ENCODE peak calls at places on chromosomes 13 and 19, in ten cellular contexts. One of them, this sample, is unnamed. For H3K27me3, the result is how much of the 10 kb centered on the place peaks cover.

GRCh38 chr19:55320844-55321419 is 4.2 kb downstream of the TMEM150B start:
- DNase-seq in bronchial epithelial cell: no peak
- DNase-seq in tibial artery: no peak
- DNase-seq in SJSA1: no peak
- DNase-seq in colonic mucosa: no peak
- DNase-seq in DND-41: no peak
- DNase-seq in stomach: no peak
- DNase-seq in cardiac muscle cell: no peak
- DNase-seq in HCT116: no peak
- DNase-seq in PC-3: no peak
- DNase-seq in this sample: no peak

GRCh38 chr13:51733656-51734334 is 70.2 kb downstream of the DHRS12 start:
- DNase-seq in SJSA1: no peak
- DNase-seq in tibial artery: no peak
- DNase-seq in PC-3: no peak
- DNase-seq in bronchial epithelial cell: peak
- DNase-seq in stomach: no peak
- DNase-seq in DND-41: no peak
- DNase-seq in HCT116: no peak
- DNase-seq in colonic mucosa: no peak
- DNase-seq in cardiac muscle cell: peak
- DNase-seq in this sample: no peak

GRCh38 chr19:17073869-17074627 is 1.2 kb downstream of the HAUS8 start:
- DNase-seq in bronchial epithelial cell: no peak
- DNase-seq in DND-41: peak
- DNase-seq in cardiac muscle cell: no peak
- DNase-seq in SJSA1: no peak
- DNase-seq in HCT116: no peak
- DNase-seq in tibial artery: no peak
- DNase-seq in PC-3: no peak
- DNase-seq in colonic mucosa: peak
- DNase-seq in stomach: no peak
- DNase-seq in this sample: no peak

GRCh38 chr13:33611016-33611805 is 206.7 kb upstream of the RFC3 start:
- DNase-seq in DND-41: no peak
- DNase-seq in PC-3: no peak
- DNase-seq in cardiac muscle cell: no peak
- DNase-seq in colonic mucosa: no peak
- DNase-seq in HCT116: no peak
- DNase-seq in bronchial epithelial cell: no peak
- DNase-seq in stomach: peak
- DNase-seq in SJSA1: peak
- DNase-seq in tibial artery: peak
- DNase-seq in this sample: no peak

GRCh38 chr13:29509999-29510586 is 85.4 kb downstream of the SLC7A1 start:
- DNase-seq in DND-41: no peak
- DNase-seq in tibial artery: no peak
- DNase-seq in SJSA1: no peak
- DNase-seq in stomach: no peak
- DNase-seq in PC-3: no peak
- DNase-seq in cardiac muscle cell: no peak
- DNase-seq in HCT116: no peak
- DNase-seq in colonic mucosa: no peak
- DNase-seq in bronchial epithelial cell: no peak
- DNase-seq in this sample: no peak

GRCh38 chr13:112796190-112796915 is 106.5 kb downstream of the ATP11A start:
- DNase-seq in tibial artery: no peak
- DNase-seq in PC-3: no peak
- DNase-seq in cardiac muscle cell: no peak
- DNase-seq in SJSA1: no peak
- DNase-seq in DND-41: no peak
- DNase-seq in stomach: peak
- DNase-seq in bronchial epithelial cell: no peak
- DNase-seq in HCT116: no peak
- DNase-seq in colonic mucosa: no peak
- DNase-seq in this sample: no peak

GRCh38 chr13:76816394-76816793 is 69.8 kb downstream of the KCTD12 start:
- DNase-seq in SJSA1: no peak
- DNase-seq in colonic mucosa: no peak
- DNase-seq in bronchial epithelial cell: no peak
- DNase-seq in cardiac muscle cell: no peak
- DNase-seq in HCT116: no peak
- DNase-seq in PC-3: no peak
- DNase-seq in tibial artery: no peak
- DNase-seq in stomach: no peak
- DNase-seq in DND-41: peak
- DNase-seq in this sample: no peak

GRCh38 chr19:38964738-38965137 is 10.8 kb downstream of the FBXO17 start:
- DNase-seq in DND-41: no peak
- DNase-seq in HCT116: no peak
- DNase-seq in colonic mucosa: no peak
- DNase-seq in cardiac muscle cell: no peak
- DNase-seq in stomach: no peak
- DNase-seq in SJSA1: peak
- DNase-seq in PC-3: no peak
- DNase-seq in tibial artery: no peak
- DNase-seq in bronchial epithelial cell: no peak
- DNase-seq in this sample: no peak

GRCh38 chr19:14979136-14979497 is 547 bp downstream of the SLC1A6 start:
- DNase-seq in SJSA1: no peak
- DNase-seq in colonic mucosa: no peak
- DNase-seq in PC-3: no peak
- DNase-seq in stomach: no peak
- DNase-seq in cardiac muscle cell: peak
- DNase-seq in tibial artery: no peak
- DNase-seq in DND-41: no peak
- DNase-seq in HCT116: no peak
- DNase-seq in bronchial epithelial cell: no peak
- DNase-seq in this sample: no peak

GRCh38 chr13:85772379-85772778 is 26.8 kb downstream of the SLITRK6 start:
- DNase-seq in tibial artery: no peak
- DNase-seq in stomach: no peak
- DNase-seq in SJSA1: no peak
- DNase-seq in bronchial epithelial cell: peak
- DNase-seq in cardiac muscle cell: no peak
- DNase-seq in colonic mucosa: no peak
- DNase-seq in HCT116: no peak
- DNase-seq in DND-41: no peak
- DNase-seq in PC-3: peak
- DNase-seq in this sample: no peak

DNA sequence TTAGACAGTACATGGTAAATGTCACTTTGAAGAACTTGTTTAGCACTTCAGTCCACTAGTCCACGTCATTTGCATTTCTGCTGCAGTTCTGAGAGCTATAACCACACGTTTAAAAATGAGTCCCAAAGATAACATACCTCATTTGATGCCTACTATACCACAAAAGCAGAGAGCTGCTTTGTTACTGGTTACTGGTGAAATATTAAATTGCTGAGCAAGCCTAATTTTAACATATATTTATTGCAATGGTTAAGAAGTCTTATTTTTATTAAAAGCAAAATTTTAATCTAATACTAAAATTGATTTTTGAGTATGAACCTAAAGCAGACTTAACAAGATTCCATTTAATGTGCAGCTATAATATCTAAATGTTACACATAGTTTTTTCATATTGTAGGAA is 1949.7 kb upstream of the PRR20A start:
- DNase-seq in PC-3: no peak
- DNase-seq in stomach: no peak
- DNase-seq in bronchial epithelial cell: no peak
- DNase-seq in HCT116: no peak
- DNase-seq in cardiac muscle cell: no peak
- DNase-seq in colonic mucosa: no peak
- DNase-seq in tibial artery: no peak
- DNase-seq in SJSA1: no peak
- DNase-seq in DND-41: no peak
- DNase-seq in this sample: no peak
- H3K4me3 ChIP-seq in PC-3: no peak
- H3K4me3 ChIP-seq in stomach: no peak
- H3K4me3 ChIP-seq in bronchial epithelial cell: no peak
- H3K4me3 ChIP-seq in HCT116: no peak
- H3K4me3 ChIP-seq in cardiac muscle cell: no peak
- H3K4me3 ChIP-seq in colonic mucosa: no peak
- H3K4me3 ChIP-seq in tibial artery: no peak
- H3K4me3 ChIP-seq in SJSA1: no peak
- H3K4me3 ChIP-seq in DND-41: no peak
- H3K4me3 ChIP-seq in this sample: no peak

GRCh38 chr19:46634656-46635218 is 1.3 kb downstream of the GNG8 start:
- DNase-seq in DND-41: no peak
- DNase-seq in cardiac muscle cell: no peak
- DNase-seq in stomach: no peak
- DNase-seq in bronchial epithelial cell: no peak
- DNase-seq in HCT116: no peak
- DNase-seq in SJSA1: no peak
- DNase-seq in PC-3: no peak
- DNase-seq in colonic mucosa: no peak
- DNase-seq in tibial artery: no peak
- DNase-seq in this sample: no peak
- H3K27me3 ChIP-seq in DND-41: under half
- H3K27me3 ChIP-seq in cardiac muscle cell: under half
- H3K27me3 ChIP-seq in stomach: under half
- H3K27me3 ChIP-seq in bronchial epithelial cell: under half
- H3K27me3 ChIP-seq in HCT116: under half
- H3K27me3 ChIP-seq in SJSA1: under half
- H3K27me3 ChIP-seq in PC-3: under half
- H3K27me3 ChIP-seq in colonic mucosa: under half
- H3K27me3 ChIP-seq in tibial artery: under half
- H3K27me3 ChIP-seq in this sample: half or more

DNA sequence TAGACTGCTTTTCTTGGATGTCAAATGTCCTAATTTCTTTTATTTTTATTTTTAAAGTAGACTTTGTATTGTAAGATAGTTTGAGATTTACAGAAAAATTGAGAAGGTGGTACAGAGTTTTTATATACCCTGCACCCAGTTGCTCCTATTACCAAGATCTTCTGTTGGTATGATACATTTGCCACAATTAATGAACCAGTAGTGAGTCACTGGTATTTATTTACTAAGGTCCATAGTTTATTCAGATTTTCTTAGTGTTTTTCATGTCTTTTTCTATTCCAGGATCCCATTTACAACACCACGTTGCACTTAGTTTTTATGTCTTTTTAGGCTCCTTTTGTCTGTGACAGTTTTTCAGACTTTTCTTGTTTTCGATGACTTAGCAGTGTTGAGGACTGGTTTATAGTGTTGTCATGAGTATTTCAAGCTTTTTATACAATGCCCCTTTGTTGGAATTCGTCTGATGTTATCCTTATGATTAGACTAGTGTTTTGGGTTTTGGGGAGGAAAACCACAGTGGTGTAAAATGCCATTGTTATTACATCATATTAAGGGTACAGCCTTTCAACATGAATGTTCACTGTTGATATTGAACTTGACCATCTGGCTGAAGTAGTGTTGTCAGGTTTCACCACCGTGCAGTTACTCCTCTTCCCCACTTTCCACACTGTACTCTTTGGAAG is 35.9 kb downstream of the COG3 start:
- DNase-seq in tibial artery: no peak
- DNase-seq in PC-3: peak
- DNase-seq in SJSA1: peak
- DNase-seq in cardiac muscle cell: no peak
- DNase-seq in HCT116: peak
- DNase-seq in stomach: no peak
- DNase-seq in DND-41: no peak
- DNase-seq in colonic mucosa: no peak
- DNase-seq in bronchial epithelial cell: peak
- DNase-seq in this sample: no peak
- H3K4me3 ChIP-seq in tibial artery: no peak
- H3K4me3 ChIP-seq in PC-3: peak
- H3K4me3 ChIP-seq in SJSA1: no peak
- H3K4me3 ChIP-seq in cardiac muscle cell: no peak
- H3K4me3 ChIP-seq in HCT116: no peak
- H3K4me3 ChIP-seq in stomach: no peak
- H3K4me3 ChIP-seq in DND-41: no peak
- H3K4me3 ChIP-seq in colonic mucosa: no peak
- H3K4me3 ChIP-seq in bronchial epithelial cell: no peak
- H3K4me3 ChIP-seq in this sample: no peak

DNA sequence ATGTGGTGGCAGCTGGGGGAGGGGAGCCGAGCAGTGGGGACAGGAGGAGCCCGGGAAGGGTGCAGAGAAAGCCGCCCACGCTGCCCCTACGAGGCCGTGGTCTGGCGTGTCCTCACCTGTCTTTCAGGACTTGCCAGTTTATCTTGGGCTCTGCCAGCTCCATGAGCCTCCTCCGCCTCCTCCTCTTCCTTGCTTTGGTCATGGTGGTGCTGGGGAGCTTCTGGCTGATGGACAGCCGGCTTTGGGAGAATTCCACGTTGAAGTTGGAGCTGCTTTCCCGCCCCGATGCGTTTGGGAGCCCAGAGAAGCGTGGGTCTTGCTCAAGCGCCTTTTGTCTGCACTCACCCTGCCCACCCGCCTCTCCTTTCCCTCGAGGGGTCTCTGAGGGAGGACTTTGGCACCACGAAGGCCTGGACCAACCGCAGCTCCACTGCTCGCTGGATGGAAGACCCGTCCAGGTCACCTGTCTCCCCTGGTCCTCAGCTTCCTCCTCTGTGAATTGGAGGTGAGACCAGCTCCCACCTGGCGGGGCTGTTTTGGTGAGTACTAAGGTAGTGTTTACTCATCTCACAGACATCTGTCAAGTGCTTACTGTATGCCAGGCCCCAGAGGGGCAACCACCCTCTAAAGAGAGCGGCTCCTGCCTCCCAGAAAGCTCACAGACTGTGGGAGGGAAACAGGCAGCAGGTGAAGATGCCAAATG is 29.7 kb upstream of the MIER2 start:
- DNase-seq in PC-3: peak
- DNase-seq in stomach: no peak
- DNase-seq in bronchial epithelial cell: peak
- DNase-seq in cardiac muscle cell: no peak
- DNase-seq in DND-41: no peak
- DNase-seq in SJSA1: no peak
- DNase-seq in tibial artery: no peak
- DNase-seq in HCT116: no peak
- DNase-seq in colonic mucosa: no peak
- DNase-seq in this sample: no peak
- H3K27me3 ChIP-seq in PC-3: under half
- H3K27me3 ChIP-seq in stomach: under half
- H3K27me3 ChIP-seq in bronchial epithelial cell: under half
- H3K27me3 ChIP-seq in cardiac muscle cell: under half
- H3K27me3 ChIP-seq in DND-41: under half
- H3K27me3 ChIP-seq in SJSA1: half or more
- H3K27me3 ChIP-seq in tibial artery: under half
- H3K27me3 ChIP-seq in HCT116: under half
- H3K27me3 ChIP-seq in colonic mucosa: under half
- H3K27me3 ChIP-seq in this sample: under half